ENCODE peak calls at places on chromosomes 5 and 9, in four cellular contexts. C, I, F and V are unnamed samples.
A peak's percentile ranks its signal among the peaks of the same experiment; 100 is the strongest.

GRCh38 chr5:120690621-120691407 is 226.7 kb downstream of the PRR16 start:
- DNase-seq in C (no peak), I (no peak), F (no peak), V (no peak)

GRCh38 chr5:28574616-28575015 is 1536.2 kb upstream of the CDH9 start:
- DNase-seq in C (no peak), I (no peak), F (no peak), V (no peak)

GRCh38 chr9:69370430-69370829 is 45.4 kb downstream of the ENTREP1 start:
- DNase-seq in C (no peak), I (no peak), F (no peak), V (no peak)

GRCh38 chr5:56759521-56759920 is 55.8 kb upstream of the MAP3K1 start:
- DNase-seq in C (no peak), I (no peak), F (peak; percentile 37), V (no peak)

GRCh38 chr9:94937214-94937903 is 210.9 kb downstream of the AOPEP start:
- DNase-seq in C (no peak), I (no peak), F (peak; percentile 90), V (no peak)

GRCh38 chr5:92927291-92927778 is 653.7 kb downstream of the NR2F1-AS1 start:
- DNase-seq in C (no peak), I (no peak), F (no peak), V (no peak)

GRCh38 chr5:37771203-37771611 is 68.6 kb downstream of the GDNF start:
- DNase-seq in C (no peak), I (no peak), F (no peak), V (no peak)

GRCh38 chr5:168311061-168311566 is 19.7 kb downstream of the WWC1 start:
- DNase-seq in C (no peak), I (no peak), F (no peak), V (no peak)

GRCh38 chr5:178071108-178071507 is 42.2 kb upstream of the N4BP3 start:
- DNase-seq in C (no peak), I (no peak), F (no peak), V (no peak)